ENCODE peak calls at places on chromosomes 4 and X, in ten cellular contexts. C, B, G, L, J, R, Y, N, K and U are unnamed samples.
A peak's percentile ranks its signal among the peaks of the same experiment; 100 is the strongest.

GRCh38 chrX:2401590-2402360 is 99.0 kb downstream of the DHRSX start:
- DNase-seq in C (no peak), B (no peak), G (no peak), L (no peak), J (no peak), R (no peak), Y (no peak), N (no peak), K (no peak), U (no peak)

GRCh38 chrX:13220916-13221315 is 98.9 kb downstream of the ATXN3L start:
- DNase-seq in C (no peak), B (no peak), G (peak; percentile 32), L (no peak), J (peak; percentile 84), R (no peak), Y (no peak), N (no peak), K (peak; percentile 51), U (no peak)

GRCh38 chr4:107037188-107037587 is 1.1 kb upstream of the DKK2 start:
- DNase-seq in C (peak; percentile 45), B (peak; percentile 49), G (peak; percentile 25), L (no peak), J (peak; percentile 2), R (no peak), Y (no peak), N (peak; percentile 44), K (no peak), U (peak; percentile 81)

GRCh38 chr4:153560918-153561317 is 94.8 kb downstream of the TMEM131L start:
- DNase-seq in C (no peak), B (no peak), G (no peak), L (peak; percentile 26), J (no peak), R (no peak), Y (no peak), N (no peak), K (peak; percentile 42), U (no peak)

GRCh38 chr4:3280466-3280865 is 12.4 kb upstream of the RGS12 start:
- DNase-seq in C (no peak), B (no peak), G (no peak), L (no peak), J (no peak), R (no peak), Y (no peak), N (no peak), K (no peak), U (no peak)

GRCh38 chrX:108000751-108001150 is 18.6 kb upstream of the TEX13B start:
- DNase-seq in C (no peak), B (no peak), G (peak; percentile 11), L (no peak), J (no peak), R (peak; percentile 2), Y (no peak), N (no peak), K (no peak), U (no peak)

GRCh38 chrX:95040104-95040503 is 1366.1 kb downstream of the FAM133A start:
- DNase-seq in C (no peak), B (no peak), G (no peak), L (no peak), J (no peak), R (no peak), Y (no peak), N (no peak), K (no peak), U (no peak)

GRCh38 chr4:170025523-170026252 is 507 bp downstream of the MFAP3L start:
- DNase-seq in C (peak; percentile 75), B (peak; percentile 54), G (no peak), L (peak; percentile 89), J (no peak), R (peak; percentile 3), Y (peak; percentile 19), N (peak; percentile 9), K (no peak), U (no peak)

GRCh38 chr4:175238827-175239517 is 320.8 kb downstream of the ADAM29 start:
- DNase-seq in C (no peak), B (no peak), G (no peak), L (no peak), J (no peak), R (peak; percentile 49), Y (no peak), N (no peak), K (no peak), U (no peak)

GRCh38 chrX:53831662-53832635 is 145.4 kb upstream of the HUWE1 start:
- DNase-seq in C (no peak), B (no peak), G (peak; percentile 24), L (no peak), J (peak; percentile 7), R (peak; percentile 40), Y (peak; percentile 23), N (no peak), K (no peak), U (no peak)
- TF ChIP-seq CTCF in C (no peak), B (peak; percentile 37), G (peak; percentile 42), L (no peak), J (peak; percentile 35), R (peak; percentile 51), Y (peak; percentile 32), N (peak; percentile 48), K (peak; percentile 58), U (peak; percentile 72)

GRCh38 chrX:78123190-78123589 is 16.3 kb downstream of the TAF9B start:
- DNase-seq in C (no peak), B (no peak), G (no peak), L (no peak), J (peak; percentile 63), R (no peak), Y (no peak), N (no peak), K (no peak), U (no peak)

GRCh38 chrX:78125148-78125547 is 14.3 kb downstream of the TAF9B start:
- DNase-seq in C (no peak), B (no peak), G (no peak), L (no peak), J (no peak), R (no peak), Y (no peak), N (no peak), K (no peak), U (no peak)

GRCh38 chrX:78119521-78120227 is 15.6 kb downstream of the PGK1 start:
- DNase-seq in C (no peak), B (no peak), G (no peak), L (no peak), J (no peak), R (peak; percentile 32), Y (no peak), N (no peak), K (no peak), U (no peak)

GRCh38 chrX:78129714-78130113 is 9.7 kb downstream of the TAF9B start:
- DNase-seq in C (no peak), B (no peak), G (no peak), L (no peak), J (no peak), R (no peak), Y (no peak), N (no peak), K (no peak), U (no peak)

DNA sequence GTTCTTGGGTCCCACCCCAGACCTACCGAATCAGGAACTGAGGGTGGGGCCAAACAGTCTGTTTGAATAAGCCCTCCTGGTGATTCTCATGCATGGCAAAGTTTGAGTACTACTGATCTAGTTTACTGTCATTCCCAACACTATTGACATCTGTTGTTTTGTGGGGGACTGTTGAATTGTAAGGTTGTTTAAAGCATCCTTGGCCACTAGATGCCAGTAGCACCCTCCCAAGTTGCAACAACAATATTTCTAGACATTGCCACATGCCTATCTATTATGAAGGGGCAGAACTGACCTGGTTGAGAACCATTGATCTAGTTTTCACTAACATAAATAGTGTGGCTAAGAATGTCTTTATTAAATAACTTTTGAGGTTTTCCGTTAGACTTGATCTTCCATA is 15.1 kb downstream of the TAF9B start:
- DNase-seq in C (no peak), B (no peak), G (peak; percentile 9), L (no peak), J (no peak), R (peak; percentile 16), Y (no peak), N (no peak), K (no peak), U (no peak)
- TF ChIP-seq CTCF in C (no peak), B (no peak), G (no peak), L (no peak), J (peak; percentile 15), R (peak; percentile 20), Y (no peak), N (peak; percentile 15), K (peak; percentile 42), U (peak; percentile 64)

GRCh38 chrX:25191403-25191802 is 175.6 kb upstream of the ARX start:
- DNase-seq in C (no peak), B (no peak), G (no peak), L (no peak), J (no peak), R (peak; percentile 1), Y (no peak), N (no peak), K (no peak), U (no peak)
- TF ChIP-seq CTCF in C (no peak), B (no peak), G (no peak), L (no peak), J (no peak), R (peak; percentile 12), Y (no peak), N (peak; percentile 48), K (no peak), U (peak; percentile 22)

GRCh38 chr4:126267689-126268088 is 952.9 kb downstream of the FAT4 start:
- DNase-seq in C (no peak), B (no peak), G (peak; percentile 69), L (no peak), J (peak; percentile 43), R (peak; percentile 0), Y (no peak), N (no peak), K (peak; percentile 46), U (no peak)

GRCh38 chr4:126268106-126268505 is 953.4 kb downstream of the FAT4 start:
- DNase-seq in C (no peak), B (no peak), G (peak; percentile 29), L (no peak), J (peak; percentile 73), R (no peak), Y (no peak), N (no peak), K (no peak), U (no peak)

GRCh38 chr4:126269106-126269505 is 954.4 kb downstream of the FAT4 start:
- DNase-seq in C (no peak), B (no peak), G (peak; percentile 68), L (no peak), J (peak; percentile 7), R (no peak), Y (no peak), N (no peak), K (no peak), U (no peak)

GRCh38 chr4:126264839-126265238 is 950.1 kb downstream of the FAT4 start:
- DNase-seq in C (no peak), B (no peak), G (peak; percentile 13), L (no peak), J (peak; percentile 59), R (no peak), Y (no peak), N (no peak), K (peak; percentile 13), U (no peak)

DNA sequence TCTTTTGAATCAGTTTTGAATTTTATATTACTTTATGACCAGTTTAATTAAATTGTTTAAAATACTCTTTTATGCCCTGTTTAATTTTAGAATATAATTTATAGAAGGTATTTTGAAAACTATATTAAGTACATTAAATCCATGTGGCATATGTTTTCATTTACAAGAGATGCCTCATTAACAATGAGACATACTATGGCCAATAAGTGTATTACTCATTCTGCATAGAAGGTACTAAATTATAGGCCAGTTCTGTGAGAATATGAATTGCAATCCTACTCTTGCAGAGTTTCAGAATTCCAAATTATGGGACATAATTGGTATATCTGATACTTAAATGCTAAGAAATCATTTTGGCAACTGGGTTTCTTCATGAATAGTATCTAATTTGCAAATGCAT is 951.1 kb downstream of the FAT4 start:
- DNase-seq in C (no peak), B (no peak), G (no peak), L (no peak), J (peak; percentile 15), R (no peak), Y (no peak), N (no peak), K (no peak), U (no peak)
- TF ChIP-seq CTCF in C (no peak), B (no peak), G (no peak), L (no peak), J (no peak), R (no peak), Y (no peak), N (no peak), K (no peak), U (no peak)